ENCODE peak calls at places on chromosomes 5 and 9, in seven cellular contexts. P is IMR-90, J is mesendoderm, T is H1, A is trophoblast cell, R is neuronal stem cell, S is mesenchymal stem cell. B is an unnamed sample.

GRCh38 chr9:126325779-126326178 is 850 bp upstream of the MVB12B start:
- DNase-seq in S (no peak), A (no peak), J (peak), T (no peak), R (no peak), P (no peak), B (no peak)

GRCh38 chr5:96228449-96228848 is 204.6 kb downstream of the PCSK1 start:
- DNase-seq in A (no peak), R (no peak), T (no peak), P (peak), S (no peak), J (no peak), B (no peak)

GRCh38 chr9:5516453-5517220 is 6.3 kb downstream of the PDCD1LG2 start:
- DNase-seq in S (no peak), P (no peak), J (no peak), T (no peak), A (no peak), R (no peak), B (no peak)

GRCh38 chr5:137336565-137337120 is 162.5 kb downstream of the SPOCK1 start:
- DNase-seq in A (peak), R (no peak), P (no peak), T (no peak), S (no peak), J (no peak), B (no peak)

GRCh38 chr5:147092044-147092443 is 142.8 kb upstream of the STK32A start:
- DNase-seq in T (no peak), S (no peak), R (no peak), P (no peak), A (no peak), J (no peak), B (no peak)

GRCh38 chr9:135290566-135290965 is 189.0 kb upstream of the PPP1R26 start:
- DNase-seq in P (no peak), R (no peak), A (no peak), T (no peak), S (no peak), J (no peak), B (no peak)

GRCh38 chr9:806285-807156 is 35.0 kb upstream of the DMRT1 start:
- DNase-seq in T (no peak), A (peak), R (peak), S (peak), P (peak), J (peak), B (no peak)

GRCh38 chr5:175867587-175868347 is 3.6 kb upstream of the CPLX2 start:
- DNase-seq in P (no peak), J (peak), S (no peak), R (no peak), A (no peak), T (peak), B (peak)

GRCh38 chr5:138900281-138900965 is 25.3 kb upstream of the LRRTM2 start:
- DNase-seq in P (peak), R (no peak), A (peak), T (no peak), S (peak), J (no peak), B (no peak)

GRCh38 chr5:171431251-171431777 is 11.9 kb downstream of the FGF18 start:
- DNase-seq in P (no peak), A (no peak), R (no peak), S (no peak), T (no peak), J (no peak), B (no peak)

GRCh38 chr5:154179846-154180710 is 10.5 kb upstream of the GALNT10 start:
- DNase-seq in P (peak), J (peak), R (peak), A (peak), T (no peak), S (peak), B (peak)

GRCh38 chr5:116939641-116940040 is 365.0 kb upstream of the SEMA6A start:
- DNase-seq in A (no peak), R (no peak), J (no peak), P (no peak), T (no peak), S (no peak), B (no peak)

GRCh38 chr9:120362446-120362845 is 217.5 kb downstream of the CDK5RAP2 start:
- DNase-seq in A (no peak), T (no peak), R (no peak), P (peak), J (no peak), S (peak), B (no peak)

GRCh38 chr9:132673355-132673754 is 3.1 kb downstream of the GTF3C4 start:
- DNase-seq in P (peak), J (peak), S (peak), R (no peak), A (peak), T (no peak), B (peak)

GRCh38 chr5:31645420-31646081 is 6.6 kb downstream of the PDZD2 start:
- DNase-seq in A (no peak), P (no peak), T (no peak), S (no peak), J (no peak), R (no peak), B (no peak)

GRCh38 chr9:30301271-30301963 is 2083.0 kb upstream of the ACO1 start:
- DNase-seq in J (peak), S (no peak), P (no peak), R (no peak), A (peak), T (no peak), B (no peak)

GRCh38 chr5:81579525-81579924 is 171.4 kb downstream of the SSBP2 start:
- DNase-seq in J (no peak), A (peak), S (peak), T (no peak), R (no peak), P (peak), B (no peak)

GRCh38 chr5:31931872-31932271 is 242.2 kb downstream of the GOLPH3 start:
- DNase-seq in T (no peak), R (no peak), P (no peak), A (no peak), S (no peak), J (no peak), B (no peak)

GRCh38 chr5:13034048-13034447 is 910.4 kb downstream of the DNAH5 start:
- DNase-seq in A (no peak), P (peak), R (no peak), S (no peak), T (no peak), J (no peak), B (no peak)

GRCh38 chr9:135308809-135309762 is 170.5 kb upstream of the PPP1R26 start:
- DNase-seq in R (no peak), S (no peak), A (no peak), T (no peak), P (no peak), J (no peak), B (no peak)

GRCh38 chr5:178399723-178400115 is 167.1 kb upstream of the PHYKPL start:
- DNase-seq in P (no peak), R (no peak), S (no peak), T (no peak), A (no peak), J (no peak), B (no peak)

GRCh38 chr5:61575103-61575502 is 243.0 kb downstream of the ZSWIM6 start:
- DNase-seq in S (peak), R (peak), T (no peak), J (peak), A (no peak), P (peak), B (no peak)

GRCh38 chr9:4743131-4743875 is 2.3 kb upstream of the AK3 start:
- DNase-seq in A (peak), T (no peak), J (peak), P (no peak), S (peak), R (no peak), B (no peak)

GRCh38 chr5:142926549-142926948 is 156.4 kb downstream of the ARHGAP26 start:
- DNase-seq in R (no peak), J (no peak), T (no peak), A (no peak), P (no peak), S (no peak), B (no peak)

GRCh38 chr9:102185962-102186361 is 447.5 kb upstream of the GRIN3A start:
- DNase-seq in R (no peak), A (peak), J (no peak), T (no peak), S (no peak), P (no peak), B (no peak)

GRCh38 chr5:172760933-172761332 is 10.1 kb downstream of the DUSP1 start:
- DNase-seq in T (no peak), R (no peak), A (peak), P (no peak), S (no peak), J (no peak), B (no peak)

GRCh38 chr9:128193469-128194096 is 2.2 kb upstream of the CIZ1 start:
- DNase-seq in T (no peak), A (no peak), P (no peak), J (no peak), S (no peak), R (no peak), B (no peak)

GRCh38 chr5:138000102-138000723 is 32.7 kb downstream of the FAM13B start:
- DNase-seq in A (no peak), P (peak), T (no peak), S (peak), R (no peak), J (peak), B (no peak)

GRCh38 chr5:113358696-113359095 is 76.1 kb downstream of the TSSK1B start:
- DNase-seq in S (no peak), R (no peak), T (no peak), J (no peak), P (no peak), A (no peak), B (no peak)

GRCh38 chr9:37760416-37761165 is 7.0 kb downstream of the TRMT10B start:
- DNase-seq in A (peak), P (peak), J (no peak), S (peak), T (no peak), R (no peak), B (no peak)

GRCh38 chr9:3951266-3951665 is 348.6 kb downstream of the GLIS3 start:
- DNase-seq in P (peak), T (no peak), S (peak), J (no peak), A (no peak), R (no peak), B (no peak)

GRCh38 chr5:124961517-124961916 is 215.1 kb upstream of the ZNF608 start:
- DNase-seq in S (no peak), A (no peak), T (no peak), P (no peak), J (no peak), R (no peak), B (no peak)

GRCh38 chr5:176737746-176738699 is 72.3 kb upstream of the UNC5A start:
- DNase-seq in J (no peak), A (no peak), T (peak), P (no peak), R (no peak), S (no peak), B (peak)

GRCh38 chr9:95441081-95441480 is 75.7 kb downstream of the PTCH1 start:
- DNase-seq in R (no peak), A (no peak), S (no peak), T (peak), P (no peak), J (no peak), B (no peak)
- H3K4ac ChIP-seq in R (no peak), A (no peak), S (no peak), T (no peak), P (no peak), J (no peak), B (no peak)

DNA sequence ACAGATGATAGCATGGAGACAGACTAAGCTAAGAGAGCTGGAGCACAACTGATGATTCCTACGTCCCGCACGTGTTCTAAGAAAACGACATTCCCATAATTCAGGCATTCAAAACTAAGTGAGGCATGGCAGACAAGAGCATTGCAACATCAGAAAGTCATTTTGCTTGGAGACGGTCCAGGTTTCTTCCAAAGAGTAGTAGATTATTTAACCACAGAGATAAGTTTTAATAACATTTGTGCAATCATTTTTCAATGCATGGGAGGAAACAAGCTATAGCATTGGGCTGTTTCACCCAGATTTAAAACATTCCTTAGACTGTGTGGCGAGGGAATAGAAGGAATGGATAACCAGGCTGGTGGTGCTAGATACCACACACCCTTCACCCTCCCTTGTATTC is 117.2 kb downstream of the APBA1 start:
- DNase-seq in A (peak), J (no peak), P (peak), R (no peak), T (no peak), S (peak), B (no peak)
- H4K8ac ChIP-seq in A (no peak), J (no peak), P (no peak), R (no peak), T (no peak), S (no peak), B (no peak)

DNA sequence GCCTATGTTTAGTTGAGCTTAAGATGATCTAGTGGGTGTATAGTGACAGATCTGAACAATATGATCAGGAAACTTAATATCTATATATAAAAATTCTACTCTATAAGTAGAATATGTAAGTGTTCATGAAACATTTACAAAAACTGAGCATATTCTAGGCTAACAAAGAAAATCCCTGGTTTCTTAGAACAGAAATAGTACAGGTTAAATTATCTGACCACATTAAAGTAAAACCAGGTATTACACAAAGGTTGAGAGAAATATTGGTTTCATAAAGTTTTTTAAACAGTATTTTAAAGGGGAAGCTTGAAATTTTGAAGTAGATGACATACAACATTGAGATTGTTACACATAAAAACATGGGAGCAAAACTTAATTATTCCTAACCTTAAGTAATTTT is 39.3 kb downstream of the LRRC70 start:
- DNase-seq in S (no peak), P (no peak), T (no peak), J (no peak), A (no peak), R (no peak), B (no peak)
- H2BK5ac ChIP-seq in S (no peak), P (no peak), T (no peak), J (no peak), A (no peak), R (no peak), B (no peak)

GRCh38 chr5:140632366-140633080 is 452 bp downstream of the CD14 start:
- DNase-seq in P (peak), S (no peak), R (no peak), J (no peak), T (no peak), A (peak), B (no peak)

GRCh38 chr5:140633081-140633471 is at the start of gene CD14:
- DNase-seq in A (peak), T (no peak), P (no peak), J (no peak), S (no peak), R (no peak), B (no peak)

GRCh38 chr5:140631063-140631462 is 1.9 kb downstream of the CD14 start:
- DNase-seq in S (no peak), J (no peak), A (peak), T (no peak), P (no peak), R (no peak), B (no peak)

GRCh38 chr5:140630296-140630695 is 2.7 kb downstream of the CD14 start:
- DNase-seq in T (no peak), S (no peak), J (no peak), P (no peak), R (no peak), A (peak), B (no peak)

GRCh38 chr5:140631831-140632365 is 1.1 kb downstream of the CD14 start:
- DNase-seq in P (no peak), A (peak), J (no peak), T (no peak), S (no peak), R (no peak), B (no peak)
- H3K4ac ChIP-seq in P (no peak), A (no peak), J (no peak), T (no peak), S (no peak), R (no peak), B (no peak)

GRCh38 chr5:127919818-127920217 is 163.7 kb upstream of the SLC12A2 start:
- DNase-seq in A (no peak), J (no peak), R (no peak), P (no peak), T (no peak), S (no peak), B (no peak)

GRCh38 chr5:127920936-127921335 is 162.6 kb upstream of the SLC12A2 start:
- DNase-seq in A (no peak), S (no peak), P (no peak), T (no peak), R (no peak), J (no peak), B (no peak)

GRCh38 chr5:127912411-127912810 is 171.2 kb upstream of the SLC12A2 start:
- DNase-seq in S (no peak), P (no peak), R (no peak), J (peak), T (no peak), A (peak), B (no peak)

GRCh38 chr5:127919006-127919796 is 164.4 kb upstream of the SLC12A2 start:
- DNase-seq in J (no peak), A (peak), R (no peak), S (no peak), T (no peak), P (no peak), B (no peak)

GRCh38 chr5:127916875-127917573 is 166.5 kb upstream of the SLC12A2 start:
- DNase-seq in A (no peak), R (no peak), P (no peak), J (no peak), T (no peak), S (peak), B (no peak)
- H4K8ac ChIP-seq in A (no peak), R (no peak), P (no peak), J (no peak), T (no peak), S (peak), B (no peak)

GRCh38 chr9:115167175-115167574 is 49.2 kb upstream of the TNC start:
- DNase-seq in P (peak), S (peak), R (no peak), A (peak), T (no peak), J (peak), B (no peak)

GRCh38 chr9:115165233-115165632 is 47.3 kb upstream of the TNC start:
- DNase-seq in A (no peak), S (no peak), T (no peak), P (no peak), J (no peak), R (no peak), B (no peak)

GRCh38 chr9:115172105-115172504 is 54.1 kb upstream of the TNC start:
- DNase-seq in T (no peak), J (no peak), A (no peak), R (no peak), P (no peak), S (no peak), B (no peak)

GRCh38 chr9:115170674-115171073 is 52.7 kb upstream of the TNC start:
- DNase-seq in T (peak), J (peak), R (no peak), S (peak), P (peak), A (no peak), B (peak)

GRCh38 chr9:115169003-115169402 is 51.0 kb upstream of the TNC start:
- DNase-seq in J (no peak), A (no peak), T (no peak), R (no peak), P (no peak), S (no peak), B (no peak)
- H2BK5ac ChIP-seq in J (no peak), A (no peak), T (peak), R (no peak), P (no peak), S (no peak), B (no peak)

DNA sequence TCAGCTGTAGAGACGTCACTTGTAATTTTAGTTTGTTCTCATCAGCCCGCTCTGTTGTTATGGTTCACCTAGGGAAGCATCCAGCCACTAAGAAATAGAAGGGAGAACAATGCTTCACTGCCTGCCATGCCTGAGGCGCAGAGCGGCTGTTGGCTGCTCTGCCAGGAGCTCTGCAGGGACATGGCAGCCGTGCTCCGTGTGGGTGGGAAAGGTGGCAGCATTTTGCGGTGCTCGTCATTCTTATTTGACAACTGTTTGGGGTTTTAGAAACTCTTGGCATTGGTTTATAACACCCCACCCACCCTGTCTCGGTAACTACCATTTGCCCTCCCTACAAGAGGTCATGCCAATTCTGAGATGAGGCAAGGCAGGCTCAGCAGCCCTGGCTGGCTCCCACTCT is 287.8 kb upstream of the ANKRD55 start:
- DNase-seq in A (no peak), J (no peak), T (no peak), P (no peak), R (no peak), S (no peak), B (no peak)
- H3K4ac ChIP-seq in A (no peak), J (no peak), T (no peak), P (no peak), R (no peak), S (no peak), B (no peak)